ENCODE peak calls at places on chromosomes 3 and 15, in four cellular contexts. J is OCI-LY7, Z is stomach, B is GM23248. U is an unnamed sample.

GRCh38 chr3:97021778-97022177 is 207.4 kb downstream of the EPHA6 start:
- DNase-seq in B (no peak), J (no peak), Z (no peak), U (no peak)

GRCh38 chr3:64505419-64505818 is 182.4 kb downstream of the ADAMTS9 start:
- DNase-seq in B (no peak), J (no peak), Z (no peak), U (no peak)

GRCh38 chr3:36444909-36445308 is 64.6 kb downstream of the STAC start:
- DNase-seq in B (peak), Z (no peak), J (no peak), U (no peak)

GRCh38 chr15:40685376-40685775 is 9.6 kb upstream of the RAD51 start:
- DNase-seq in J (no peak), B (no peak), Z (no peak), U (no peak)

GRCh38 chr3:115164374-115165221 is 17.5 kb upstream of the ZBTB20 start:
- DNase-seq in B (peak), J (no peak), Z (no peak), U (no peak)

GRCh38 chr3:153173758-153174516 is 11.9 kb downstream of the RAP2B start:
- DNase-seq in Z (no peak), B (peak), J (peak), U (no peak)

GRCh38 chr3:187533797-187534196 is 136.4 kb downstream of the SST start:
- DNase-seq in Z (no peak), B (no peak), J (no peak), U (no peak)

GRCh38 chr3:55484191-55484644 is 2.9 kb downstream of the WNT5A start:
- DNase-seq in J (no peak), B (no peak), Z (no peak), U (no peak)

GRCh38 chr3:107598926-107599754 is 76.4 kb downstream of the BBX start:
- DNase-seq in B (peak), Z (no peak), J (peak), U (no peak)

GRCh38 chr3:124168271-124168670 is 176.3 kb upstream of the ROPN1 start:
- DNase-seq in Z (no peak), B (peak), J (no peak), U (no peak)

GRCh38 chr3:107978116-107979057 is 112.4 kb downstream of the CD47 start:
- DNase-seq in B (no peak), J (no peak), Z (no peak), U (no peak)

GRCh38 chr3:182925944-182926337 is 54.4 kb downstream of the DCUN1D1 start:
- DNase-seq in B (no peak), Z (no peak), J (no peak), U (no peak)

GRCh38 chr15:90018216-90018831 is 17.2 kb downstream of the ZNF710 start:
- DNase-seq in B (no peak), J (no peak), Z (no peak), U (no peak)

GRCh38 chr3:50241163-50241562 is 5.2 kb downstream of the GNAI2 start:
- DNase-seq in J (no peak), Z (no peak), B (peak), U (no peak)

GRCh38 chr15:60044636-60045273 is 40.6 kb downstream of the FOXB1 start:
- DNase-seq in Z (no peak), J (peak), B (no peak), U (no peak)

GRCh38 chr3:71048948-71049347 is 534.6 kb downstream of the FOXP1 start:
- DNase-seq in J (no peak), B (no peak), Z (peak), U (no peak)

GRCh38 chr3:58564456-58565160 is 12.6 kb downstream of the FAM107A start:
- DNase-seq in Z (no peak), B (peak), J (no peak), U (peak)

GRCh38 chr3:81788044-81788443 is 26.6 kb upstream of the GBE1 start:
- DNase-seq in Z (no peak), J (no peak), B (no peak), U (no peak)

GRCh38 chr3:38150780-38151528 is 12.5 kb downstream of the MYD88 start:
- DNase-seq in B (no peak), J (no peak), Z (no peak), U (no peak)

GRCh38 chr15:67883228-67883773 is 43.5 kb upstream of the RNU6-1 start:
- DNase-seq in B (no peak), Z (no peak), J (no peak), U (no peak)

GRCh38 chr3:122890077-122890484 is 95.2 kb downstream of the SLC49A4 start:
- DNase-seq in Z (no peak), B (peak), J (peak), U (peak)

GRCh38 chr15:83498801-83499200 is 51.7 kb downstream of the SH3GL3 start:
- DNase-seq in B (no peak), Z (no peak), J (no peak), U (no peak)

GRCh38 chr15:20341901-20342605 is 199.5 kb downstream of the GOLGA6L6 start:
- DNase-seq in B (no peak), J (no peak), Z (peak), U (no peak)

GRCh38 chr3:174931969-174932368 is 72.8 kb downstream of the NAALADL2 start:
- DNase-seq in B (no peak), Z (no peak), J (no peak), U (no peak)

GRCh38 chr3:134752761-134753461 is 42.1 kb upstream of the EPHB1 start:
- DNase-seq in Z (no peak), B (no peak), J (no peak), U (no peak)

GRCh38 chr3:47850062-47850802 is 47.3 kb downstream of the DHX30 start:
- DNase-seq in Z (no peak), J (peak), B (peak), U (peak)

GRCh38 chr3:71152892-71153265 is 430.6 kb downstream of the FOXP1 start:
- DNase-seq in Z (peak), B (no peak), J (no peak), U (no peak)

GRCh38 chr3:58952128-58952917 is 97.5 kb downstream of the CFAP20DC start:
- DNase-seq in Z (no peak), J (no peak), B (peak), U (no peak)

GRCh38 chr15:27036210-27036609 is 65.2 kb downstream of the GABRG3 start:
- DNase-seq in J (no peak), B (no peak), Z (no peak), U (no peak)

GRCh38 chr3:194928183-194928736 is 242.6 kb downstream of the FAM43A start:
- DNase-seq in Z (no peak), B (peak), J (no peak), U (peak)

GRCh38 chr15:75694241-75695182 is 18.1 kb downstream of the CSPG4 start:
- DNase-seq in Z (peak), B (peak), J (peak), U (peak)

GRCh38 chr3:8657804-8658311 is 13.3 kb upstream of the SSUH2 start:
- DNase-seq in B (no peak), J (no peak), Z (no peak), U (no peak)

GRCh38 chr15:20652914-20653313 is 111.3 kb upstream of the GOLGA6L6 start:
- DNase-seq in Z (no peak), B (no peak), J (no peak), U (no peak)

GRCh38 chr3:192409838-192410683 is 317.3 kb downstream of the FGF12 start:
- DNase-seq in J (no peak), B (peak), Z (no peak), U (no peak)

GRCh38 chr3:109338322-109338721 is 976 bp upstream of the DPPA4 start:
- DNase-seq in B (no peak), J (no peak), Z (no peak), U (no peak)

GRCh38 chr3:109337393-109337792 is at the start of gene DPPA4:
- DNase-seq in B (no peak), J (no peak), Z (no peak), U (no peak)

GRCh38 chr3:109336272-109336957 is 931 bp downstream of the DPPA4 start:
- DNase-seq in B (peak), Z (no peak), J (no peak), U (no peak)

GRCh38 chr3:109339186-109339585 is 1.8 kb upstream of the DPPA4 start:
- DNase-seq in J (no peak), B (no peak), Z (no peak), U (no peak)

GRCh38 chr3:109339714-109340648 is 2.6 kb upstream of the DPPA4 start:
- DNase-seq in Z (no peak), B (no peak), J (no peak), U (no peak)
- H3K4me3 ChIP-seq in Z (no peak), B (no peak), J (no peak), U (no peak)

DNA sequence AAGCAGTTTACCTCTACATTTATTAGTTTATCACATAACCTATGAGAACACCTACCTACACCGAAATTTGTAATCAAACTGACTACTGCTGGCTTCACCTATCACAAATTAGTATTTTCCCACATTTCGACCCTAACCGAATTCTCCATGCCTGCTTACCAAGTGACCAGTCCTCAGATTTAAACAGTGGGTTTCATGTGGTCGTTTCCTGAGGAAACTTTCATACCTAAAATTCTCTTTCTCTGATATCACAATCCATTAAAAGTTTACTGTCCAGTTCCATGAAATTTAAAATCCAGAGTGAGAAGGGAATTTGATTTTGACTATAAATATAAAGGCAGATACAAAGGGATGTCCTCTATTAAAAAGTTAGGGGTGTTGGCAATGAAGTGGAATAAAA is 1.9 kb downstream of the PLOD2 start:
- DNase-seq in Z (no peak), B (peak), J (no peak), U (no peak)
- H3K4me3 ChIP-seq in Z (peak), B (peak), J (no peak), U (peak)

GRCh38 chr3:31157028-31157694 is 262.7 kb upstream of the GADL1 start:
- DNase-seq in B (no peak), J (peak), Z (no peak), U (no peak)
- H3K4me3 ChIP-seq in B (no peak), J (no peak), Z (no peak), U (no peak)

GRCh38 chr3:160038862-160039562 is 50.4 kb downstream of the IL12A start:
- DNase-seq in Z (peak), B (peak), J (no peak), U (no peak)
- H3K4me3 ChIP-seq in Z (peak), B (peak), J (no peak), U (peak)

GRCh38 chr15:65833501-65834220 is 35.6 kb upstream of the RAB11A start:
- DNase-seq in Z (peak), J (no peak), B (no peak), U (no peak)
- H3K4me3 ChIP-seq in Z (no peak), J (no peak), B (no peak), U (no peak)

U was measured in AG04450.